ENCODE peak calls at places on chromosomes 4 and X, in ten cellular contexts. A is colonic mucosa; U is lung; P is Right ventricle myocardium inferior; M is stimulated activated CD4-positive, alpha-beta T cell treated with anti-CD3 and anti-CD28 coated beads, Interleukin-2, amount 100 ng/mL, for 48 hours; E is ureter; R is H7; X is endothelial cell of umbilical vein; B is CD4-positive, alpha-beta T cell; K is CD4-positive, alpha-beta memory T cell. S is an unnamed sample.

GRCh38 chr4:83285022-83285387 is 407 bp upstream of the COQ2 start:
- DNase-seq in M (no peak), E (no peak), K (peak; percentile 46), P (no peak), U (peak; percentile 32), B (no peak), X (peak; percentile 74), A (peak; percentile 53), R (no peak), S (peak; percentile 33)

GRCh38 chr4:77072195-77072753 is 3.5 kb downstream of the CCNI start:
- DNase-seq in E (no peak), R (no peak), B (peak; percentile 40), X (no peak), P (no peak), A (no peak), M (no peak), U (peak; percentile 36), K (peak; percentile 88), S (no peak)

GRCh38 chr4:183101956-183102480 is 3.0 kb downstream of the WWC2 start:
- DNase-seq in M (no peak), A (no peak), U (no peak), E (no peak), P (no peak), B (no peak), X (no peak), K (no peak), R (no peak), S (no peak)

GRCh38 chr4:139330283-139330682 is 28.0 kb upstream of the NDUFC1 start:
- DNase-seq in B (no peak), A (no peak), R (no peak), M (no peak), P (no peak), E (no peak), K (no peak), X (no peak), U (no peak), S (no peak)

GRCh38 chrX:45134775-45135174 is 65.9 kb downstream of the DIPK2B start:
- DNase-seq in P (no peak), U (no peak), R (no peak), E (no peak), M (no peak), A (no peak), X (no peak), B (no peak), K (no peak), S (no peak)

GRCh38 chr4:86033171-86033570 is 326.7 kb downstream of the MAPK10 start:
- DNase-seq in B (no peak), U (peak; percentile 39), K (no peak), R (no peak), X (peak; percentile 83), A (no peak), E (peak; percentile 49), M (no peak), P (peak; percentile 72), S (no peak)

GRCh38 chr4:138938371-138938699 is 77.2 kb upstream of the NOCT start:
- DNase-seq in P (no peak), A (no peak), K (no peak), E (no peak), U (no peak), B (no peak), M (no peak), R (peak; percentile 43), X (peak; percentile 59), S (no peak)

GRCh38 chr4:149999485-150000074 is 78.7 kb upstream of the DCLK2 start:
- DNase-seq in E (no peak), P (no peak), M (no peak), X (peak; percentile 70), A (peak; percentile 36), R (peak; percentile 4), B (no peak), K (no peak), U (no peak), S (no peak)

GRCh38 chr4:189304179-189304578 is 636.5 kb upstream of the FRG1 start:
- DNase-seq in R (no peak), K (no peak), A (no peak), B (no peak), E (no peak), P (no peak), M (no peak), U (no peak), X (no peak), S (no peak)

GRCh38 chr4:140257461-140258305 is 103.7 kb upstream of the MAML3 start:
- DNase-seq in E (no peak), U (no peak), M (no peak), K (no peak), X (peak; percentile 26), B (no peak), P (no peak), R (no peak), A (no peak), S (no peak)

GRCh38 chr4:183485411-183486160 is 19.3 kb upstream of the ING2 start:
- DNase-seq in K (no peak), P (no peak), M (no peak), X (no peak), R (no peak), A (no peak), U (no peak), E (no peak), B (no peak), S (no peak)

GRCh38 chrX:43551590-43551989 is 104.5 kb upstream of the MAOA start:
- DNase-seq in M (no peak), X (no peak), P (no peak), R (no peak), A (no peak), K (no peak), U (no peak), B (no peak), E (no peak), S (no peak)

GRCh38 chr4:177480796-177481195 is 38.6 kb upstream of the AGA start:
- DNase-seq in A (no peak), R (no peak), U (no peak), B (no peak), M (no peak), E (no peak), X (no peak), P (no peak), K (no peak), S (no peak)

GRCh38 chrX:153875391-153876111 is 10.4 kb downstream of the L1CAM start:
- DNase-seq in M (peak; percentile 74), P (peak; percentile 77), B (peak; percentile 65), A (peak; percentile 49), K (peak; percentile 56), R (peak; percentile 93), X (peak; percentile 39), U (peak; percentile 36), E (peak; percentile 62), S (peak; percentile 59)

GRCh38 chr4:55312491-55313101 is 33.4 kb upstream of the SRD5A3 start:
- DNase-seq in K (no peak), M (peak; percentile 7), X (peak; percentile 63), U (peak; percentile 49), P (no peak), E (peak; percentile 57), A (peak; percentile 36), R (no peak), B (peak; percentile 6), S (peak; percentile 29)

GRCh38 chr4:173852775-173853174 is 322.7 kb upstream of the HAND2 start:
- DNase-seq in P (no peak), R (no peak), A (no peak), M (no peak), B (no peak), U (no peak), E (no peak), X (no peak), K (no peak), S (no peak)

GRCh38 chrX:40663078-40663740 is 15.8 kb upstream of the CXorf38 start:
- DNase-seq in R (no peak), M (no peak), B (no peak), U (no peak), X (no peak), P (no peak), K (no peak), A (no peak), E (no peak), S (no peak)

GRCh38 chr4:124737619-124738018 is 25.1 kb upstream of the ANKRD50 start:
- DNase-seq in B (no peak), M (no peak), U (no peak), E (no peak), R (no peak), P (no peak), X (no peak), K (no peak), A (no peak), S (no peak)